ENCODE peak calls at places on chromosome 10, in seven cellular contexts. One of them, this sample, is unnamed.

GRCh38 chr10:130686680-130687300 is 550.6 kb downstream of the GLRX3 start:
- DNase-seq in foreskin keratinocyte: no peak
- DNase-seq in tibial nerve: no peak
- DNase-seq in brain microvascular endothelial cell: no peak
- DNase-seq in GM23338: peak
- DNase-seq in endodermal cell: peak
- DNase-seq in pancreas: no peak
- DNase-seq in this sample: peak

GRCh38 chr10:127157506-127158205 is 38.7 kb downstream of the INSYN2A start:
- DNase-seq in tibial nerve: no peak
- DNase-seq in pancreas: no peak
- DNase-seq in brain microvascular endothelial cell: peak
- DNase-seq in foreskin keratinocyte: no peak
- DNase-seq in endodermal cell: no peak
- DNase-seq in GM23338: no peak
- DNase-seq in this sample: no peak

GRCh38 chr10:58755688-58756087 is 243.0 kb downstream of the BICC1 start:
- DNase-seq in brain microvascular endothelial cell: peak
- DNase-seq in foreskin keratinocyte: peak
- DNase-seq in endodermal cell: no peak
- DNase-seq in pancreas: no peak
- DNase-seq in tibial nerve: no peak
- DNase-seq in GM23338: no peak
- DNase-seq in this sample: peak

GRCh38 chr10:34743804-34744203 is 71.3 kb downstream of the PARD3 start:
- DNase-seq in brain microvascular endothelial cell: no peak
- DNase-seq in GM23338: no peak
- DNase-seq in endodermal cell: no peak
- DNase-seq in tibial nerve: no peak
- DNase-seq in pancreas: no peak
- DNase-seq in foreskin keratinocyte: peak
- DNase-seq in this sample: peak

GRCh38 chr10:68561804-68562649 is 1.9 kb downstream of the TET1 start:
- DNase-seq in brain microvascular endothelial cell: no peak
- DNase-seq in GM23338: peak
- DNase-seq in tibial nerve: no peak
- DNase-seq in pancreas: no peak
- DNase-seq in endodermal cell: peak
- DNase-seq in foreskin keratinocyte: no peak
- DNase-seq in this sample: no peak

GRCh38 chr10:95660283-95660682 is 3.8 kb upstream of the ALDH18A1 start:
- DNase-seq in endodermal cell: no peak
- DNase-seq in tibial nerve: no peak
- DNase-seq in brain microvascular endothelial cell: peak
- DNase-seq in foreskin keratinocyte: peak
- DNase-seq in GM23338: no peak
- DNase-seq in pancreas: no peak
- DNase-seq in this sample: no peak

GRCh38 chr10:30687698-30688213 is 58.2 kb upstream of the LYZL2 start:
- DNase-seq in pancreas: peak
- DNase-seq in brain microvascular endothelial cell: peak
- DNase-seq in endodermal cell: peak
- DNase-seq in GM23338: peak
- DNase-seq in foreskin keratinocyte: peak
- DNase-seq in tibial nerve: peak
- DNase-seq in this sample: peak

GRCh38 chr10:109894516-109894915 is 28.8 kb downstream of the XPNPEP1 start:
- DNase-seq in foreskin keratinocyte: peak
- DNase-seq in pancreas: peak
- DNase-seq in endodermal cell: peak
- DNase-seq in brain microvascular endothelial cell: no peak
- DNase-seq in tibial nerve: peak
- DNase-seq in GM23338: no peak
- DNase-seq in this sample: peak

GRCh38 chr10:62233494-62234283 is 35.0 kb downstream of the RTKN2 start:
- DNase-seq in pancreas: no peak
- DNase-seq in GM23338: no peak
- DNase-seq in endodermal cell: no peak
- DNase-seq in tibial nerve: no peak
- DNase-seq in foreskin keratinocyte: no peak
- DNase-seq in brain microvascular endothelial cell: no peak
- DNase-seq in this sample: no peak

GRCh38 chr10:29078919-29079318 is 210.0 kb upstream of the LYZL1 start:
- DNase-seq in endodermal cell: no peak
- DNase-seq in tibial nerve: no peak
- DNase-seq in foreskin keratinocyte: no peak
- DNase-seq in GM23338: peak
- DNase-seq in pancreas: no peak
- DNase-seq in brain microvascular endothelial cell: no peak
- DNase-seq in this sample: no peak

GRCh38 chr10:28302012-28302667 is 724 bp downstream of the MPP7 start:
- DNase-seq in foreskin keratinocyte: no peak
- DNase-seq in tibial nerve: peak
- DNase-seq in endodermal cell: no peak
- DNase-seq in pancreas: peak
- DNase-seq in brain microvascular endothelial cell: peak
- DNase-seq in GM23338: peak
- DNase-seq in this sample: peak

GRCh38 chr10:132965411-132966057 is 23.2 kb upstream of the CFAP46 start:
- DNase-seq in GM23338: no peak
- DNase-seq in tibial nerve: no peak
- DNase-seq in brain microvascular endothelial cell: no peak
- DNase-seq in endodermal cell: no peak
- DNase-seq in pancreas: no peak
- DNase-seq in foreskin keratinocyte: peak
- DNase-seq in this sample: no peak

GRCh38 chr10:17657116-17657500 is 13.2 kb downstream of the STAM start:
- DNase-seq in endodermal cell: no peak
- DNase-seq in tibial nerve: no peak
- DNase-seq in foreskin keratinocyte: no peak
- DNase-seq in GM23338: no peak
- DNase-seq in brain microvascular endothelial cell: no peak
- DNase-seq in pancreas: no peak
- DNase-seq in this sample: peak

GRCh38 chr10:44860811-44861751 is 50.1 kb upstream of the TMEM72 start:
- DNase-seq in tibial nerve: no peak
- DNase-seq in foreskin keratinocyte: no peak
- DNase-seq in pancreas: no peak
- DNase-seq in GM23338: no peak
- DNase-seq in endodermal cell: peak
- DNase-seq in brain microvascular endothelial cell: peak
- DNase-seq in this sample: no peak

GRCh38 chr10:51698473-51699063 is 827 bp downstream of the CSTF2T start:
- DNase-seq in GM23338: peak
- DNase-seq in endodermal cell: no peak
- DNase-seq in pancreas: no peak
- DNase-seq in brain microvascular endothelial cell: no peak
- DNase-seq in tibial nerve: no peak
- DNase-seq in foreskin keratinocyte: no peak
- DNase-seq in this sample: no peak

GRCh38 chr10:88932539-88933256 is 19.9 kb downstream of the ACTA2 start:
- DNase-seq in foreskin keratinocyte: peak
- DNase-seq in endodermal cell: peak
- DNase-seq in tibial nerve: no peak
- DNase-seq in brain microvascular endothelial cell: peak
- DNase-seq in GM23338: peak
- DNase-seq in pancreas: peak
- DNase-seq in this sample: peak

GRCh38 chr10:101896466-101896865 is 52.9 kb upstream of the KCNIP2 start:
- DNase-seq in brain microvascular endothelial cell: no peak
- DNase-seq in foreskin keratinocyte: no peak
- DNase-seq in pancreas: no peak
- DNase-seq in GM23338: no peak
- DNase-seq in endodermal cell: no peak
- DNase-seq in tibial nerve: no peak
- DNase-seq in this sample: no peak

GRCh38 chr10:85864866-85865526 is 501.6 kb downstream of the GRID1 start:
- DNase-seq in endodermal cell: no peak
- DNase-seq in tibial nerve: no peak
- DNase-seq in foreskin keratinocyte: no peak
- DNase-seq in brain microvascular endothelial cell: no peak
- DNase-seq in pancreas: no peak
- DNase-seq in GM23338: no peak
- DNase-seq in this sample: no peak

GRCh38 chr10:31041011-31041410 is 9.3 kb upstream of the ZNF438 start:
- DNase-seq in GM23338: no peak
- DNase-seq in brain microvascular endothelial cell: no peak
- DNase-seq in pancreas: no peak
- DNase-seq in foreskin keratinocyte: no peak
- DNase-seq in endodermal cell: no peak
- DNase-seq in tibial nerve: no peak
- DNase-seq in this sample: no peak

GRCh38 chr10:112140110-112140755 is 43.3 kb downstream of the GPAM start:
- DNase-seq in pancreas: peak
- DNase-seq in GM23338: peak
- DNase-seq in brain microvascular endothelial cell: peak
- DNase-seq in endodermal cell: peak
- DNase-seq in tibial nerve: peak
- DNase-seq in foreskin keratinocyte: peak
- DNase-seq in this sample: peak

GRCh38 chr10:61781969-61782403 is 119.3 kb downstream of the CABCOCO1 start:
- DNase-seq in brain microvascular endothelial cell: no peak
- DNase-seq in pancreas: no peak
- DNase-seq in foreskin keratinocyte: peak
- DNase-seq in endodermal cell: no peak
- DNase-seq in tibial nerve: no peak
- DNase-seq in GM23338: no peak
- DNase-seq in this sample: peak

GRCh38 chr10:100554902-100555301 is 19.2 kb downstream of the HIF1AN start:
- DNase-seq in GM23338: no peak
- DNase-seq in foreskin keratinocyte: no peak
- DNase-seq in brain microvascular endothelial cell: no peak
- DNase-seq in endodermal cell: no peak
- DNase-seq in pancreas: no peak
- DNase-seq in tibial nerve: no peak
- DNase-seq in this sample: no peak

GRCh38 chr10:118373786-118374185 is 31.7 kb upstream of the FAM204A start:
- DNase-seq in GM23338: no peak
- DNase-seq in brain microvascular endothelial cell: peak
- DNase-seq in foreskin keratinocyte: peak
- DNase-seq in endodermal cell: no peak
- DNase-seq in tibial nerve: no peak
- DNase-seq in pancreas: no peak
- DNase-seq in this sample: peak

GRCh38 chr10:37067576-37067975 is 57.8 kb upstream of the ANKRD30A start:
- DNase-seq in pancreas: no peak
- DNase-seq in endodermal cell: no peak
- DNase-seq in brain microvascular endothelial cell: no peak
- DNase-seq in tibial nerve: no peak
- DNase-seq in GM23338: no peak
- DNase-seq in foreskin keratinocyte: no peak
- DNase-seq in this sample: no peak

GRCh38 chr10:77939561-77940001 is 13.0 kb upstream of the DLG5 start:
- DNase-seq in brain microvascular endothelial cell: peak
- DNase-seq in GM23338: no peak
- DNase-seq in endodermal cell: peak
- DNase-seq in pancreas: no peak
- DNase-seq in foreskin keratinocyte: no peak
- DNase-seq in tibial nerve: peak
- DNase-seq in this sample: no peak

GRCh38 chr10:43347997-43348396 is 23.4 kb upstream of the FXYD4 start:
- DNase-seq in tibial nerve: no peak
- DNase-seq in foreskin keratinocyte: peak
- DNase-seq in GM23338: no peak
- DNase-seq in brain microvascular endothelial cell: no peak
- DNase-seq in pancreas: no peak
- DNase-seq in endodermal cell: no peak
- DNase-seq in this sample: no peak
- H3K27ac ChIP-seq in tibial nerve: no peak
- H3K27ac ChIP-seq in foreskin keratinocyte: no peak
- H3K27ac ChIP-seq in GM23338: no peak
- H3K27ac ChIP-seq in brain microvascular endothelial cell: no peak
- H3K27ac ChIP-seq in pancreas: no peak
- H3K27ac ChIP-seq in endodermal cell: no peak
- H3K27ac ChIP-seq in this sample: peak

GRCh38 chr10:22992075-22992474 is 64.2 kb downstream of the ARMC3 start:
- DNase-seq in foreskin keratinocyte: no peak
- DNase-seq in endodermal cell: no peak
- DNase-seq in brain microvascular endothelial cell: no peak
- DNase-seq in GM23338: no peak
- DNase-seq in pancreas: no peak
- DNase-seq in tibial nerve: no peak
- DNase-seq in this sample: no peak
- H3K27ac ChIP-seq in foreskin keratinocyte: no peak
- H3K27ac ChIP-seq in endodermal cell: no peak
- H3K27ac ChIP-seq in brain microvascular endothelial cell: no peak
- H3K27ac ChIP-seq in GM23338: no peak
- H3K27ac ChIP-seq in pancreas: no peak
- H3K27ac ChIP-seq in tibial nerve: no peak
- H3K27ac ChIP-seq in this sample: no peak

GRCh38 chr10:71752391-71753090 is 20.8 kb downstream of the VSIR start:
- DNase-seq in foreskin keratinocyte: no peak
- DNase-seq in pancreas: no peak
- DNase-seq in tibial nerve: no peak
- DNase-seq in GM23338: no peak
- DNase-seq in endodermal cell: no peak
- DNase-seq in brain microvascular endothelial cell: no peak
- DNase-seq in this sample: no peak
- H3K27ac ChIP-seq in foreskin keratinocyte: no peak
- H3K27ac ChIP-seq in pancreas: no peak
- H3K27ac ChIP-seq in tibial nerve: no peak
- H3K27ac ChIP-seq in GM23338: no peak
- H3K27ac ChIP-seq in endodermal cell: no peak
- H3K27ac ChIP-seq in brain microvascular endothelial cell: no peak
- H3K27ac ChIP-seq in this sample: peak

GRCh38 chr10:96740579-96741281 is 20.4 kb upstream of the PIK3AP1 start:
- DNase-seq in tibial nerve: peak
- DNase-seq in endodermal cell: no peak
- DNase-seq in foreskin keratinocyte: no peak
- DNase-seq in brain microvascular endothelial cell: no peak
- DNase-seq in GM23338: no peak
- DNase-seq in pancreas: peak
- DNase-seq in this sample: no peak

GRCh38 chr10:96745950-96746349 is 25.6 kb upstream of the PIK3AP1 start:
- DNase-seq in foreskin keratinocyte: no peak
- DNase-seq in endodermal cell: no peak
- DNase-seq in brain microvascular endothelial cell: no peak
- DNase-seq in tibial nerve: no peak
- DNase-seq in pancreas: no peak
- DNase-seq in GM23338: no peak
- DNase-seq in this sample: no peak

GRCh38 chr10:96743988-96744585 is 23.8 kb upstream of the PIK3AP1 start:
- DNase-seq in brain microvascular endothelial cell: peak
- DNase-seq in pancreas: no peak
- DNase-seq in endodermal cell: peak
- DNase-seq in GM23338: peak
- DNase-seq in foreskin keratinocyte: no peak
- DNase-seq in tibial nerve: no peak
- DNase-seq in this sample: no peak

GRCh38 chr10:96747734-96748550 is 27.6 kb upstream of the PIK3AP1 start:
- DNase-seq in endodermal cell: no peak
- DNase-seq in foreskin keratinocyte: no peak
- DNase-seq in pancreas: no peak
- DNase-seq in GM23338: no peak
- DNase-seq in brain microvascular endothelial cell: no peak
- DNase-seq in tibial nerve: no peak
- DNase-seq in this sample: no peak

DNA sequence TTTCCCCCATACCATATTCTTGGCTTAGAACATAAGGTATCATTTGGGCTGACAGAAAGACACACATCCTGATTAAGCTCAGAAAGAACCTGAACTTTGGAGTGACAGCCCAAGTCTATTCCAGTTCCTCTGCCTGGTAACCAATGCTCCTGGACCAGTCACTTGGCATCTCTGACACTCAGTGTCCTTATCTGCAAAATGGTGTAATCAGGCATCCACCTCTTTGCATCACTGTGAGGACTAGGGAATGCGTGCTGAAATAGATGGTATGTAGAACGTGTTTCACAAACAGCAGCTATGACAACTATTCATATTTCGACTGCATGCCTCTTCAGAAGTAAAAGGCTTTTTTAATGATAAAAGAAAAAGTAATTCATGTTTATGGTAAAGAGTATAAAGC is 26.2 kb upstream of the PIK3AP1 start:
- DNase-seq in foreskin keratinocyte: no peak
- DNase-seq in tibial nerve: no peak
- DNase-seq in pancreas: no peak
- DNase-seq in brain microvascular endothelial cell: no peak
- DNase-seq in GM23338: no peak
- DNase-seq in endodermal cell: no peak
- DNase-seq in this sample: no peak
- H3K27ac ChIP-seq in foreskin keratinocyte: no peak
- H3K27ac ChIP-seq in tibial nerve: no peak
- H3K27ac ChIP-seq in pancreas: no peak
- H3K27ac ChIP-seq in brain microvascular endothelial cell: no peak
- H3K27ac ChIP-seq in GM23338: no peak
- H3K27ac ChIP-seq in endodermal cell: no peak
- H3K27ac ChIP-seq in this sample: no peak